ENCODE peak calls at places on chromosomes 13 and 19, in four cellular contexts. H is HCT116, A is H1, R is fibroblast of lung. Q is an unnamed sample.
A peak's percentile ranks its signal among the peaks of the same experiment; 100 is the strongest.

GRCh38 chr19:20167020-20167644 is at the start of gene ZNF486:
- DNase-seq in A (peak; percentile 95), R (peak; percentile 97), H (no peak), Q (peak; percentile 80)

GRCh38 chr13:93861818-93862217 is 617.7 kb downstream of the DCT start:
- DNase-seq in H (no peak), R (peak; percentile 71), A (no peak), Q (no peak)

GRCh38 chr13:99978781-99979452 is 2.7 kb upstream of the ZIC2 start:
- DNase-seq in A (peak; percentile 84), R (no peak), H (no peak), Q (no peak)

GRCh38 chr19:33350538-33351309 is 22.8 kb upstream of the CEBPG start:
- DNase-seq in H (no peak), R (peak; percentile 8), A (no peak), Q (no peak)

GRCh38 chr13:50236898-50237318 is 221.7 kb downstream of the KCNRG start:
- DNase-seq in R (no peak), A (no peak), H (no peak), Q (no peak)

GRCh38 chr19:40607311-40607871 is 6.2 kb downstream of the LTBP4 start:
- DNase-seq in A (no peak), H (no peak), R (no peak), Q (no peak)

GRCh38 chr19:55670280-55671053 is 4.6 kb upstream of the EPN1 start:
- DNase-seq in A (no peak), H (no peak), R (no peak), Q (no peak)

GRCh38 chr19:29687244-29687896 is 22.1 kb downstream of the PLEKHF1 start:
- DNase-seq in H (no peak), R (peak; percentile 99), A (no peak), Q (no peak)

GRCh38 chr13:102812616-102813287 is 13.8 kb downstream of the BIVM start:
- DNase-seq in H (no peak), A (no peak), R (no peak), Q (no peak)

GRCh38 chr19:48636859-48637448 is at the start of gene DBP:
- DNase-seq in H (no peak), R (no peak), A (peak; percentile 74), Q (no peak)

GRCh38 chr13:102191951-102192461 is 209.8 kb downstream of the FGF14 start:
- DNase-seq in H (no peak), R (peak; percentile 92), A (no peak), Q (no peak)

GRCh38 chr19:6074709-6075403 is 35.4 kb downstream of the RFX2 start:
- DNase-seq in A (no peak), H (no peak), R (no peak), Q (no peak)

GRCh38 chr13:30968734-30969335 is 36.4 kb downstream of the TEX26 start:
- DNase-seq in H (no peak), A (no peak), R (peak; percentile 75), Q (no peak)

GRCh38 chr13:90723381-90723780 is 624.1 kb upstream of the MIR17HG start:
- DNase-seq in A (no peak), H (no peak), R (no peak), Q (no peak)

GRCh38 chr13:49315036-49315565 is 67.4 kb downstream of the CDADC1 start:
- DNase-seq in H (no peak), R (no peak), A (no peak), Q (no peak)

GRCh38 chr13:60372141-60372540 is 24.9 kb upstream of the TDRD3 start:
- DNase-seq in H (no peak), R (no peak), A (no peak), Q (no peak)

GRCh38 chr13:29937836-29938235 is 87.4 kb upstream of the UBL3 start:
- DNase-seq in A (no peak), R (no peak), H (no peak), Q (no peak)

GRCh38 chr19:45499196-45500180 is 1.2 kb downstream of the PPM1N start:
- DNase-seq in H (no peak), A (peak; percentile 98), R (no peak), Q (no peak)

GRCh38 chr13:30752201-30752797 is 17.0 kb downstream of the ALOX5AP start:
- DNase-seq in H (no peak), R (peak; percentile 28), A (no peak), Q (no peak)

GRCh38 chr13:54945978-54946377 is 1917.4 kb downstream of the OLFM4 start:
- DNase-seq in R (no peak), A (no peak), H (no peak), Q (no peak)

GRCh38 chr19:16608290-16608704 is 19.7 kb downstream of the MED26 start:
- DNase-seq in H (no peak), A (no peak), R (peak; percentile 91), Q (no peak)

GRCh38 chr13:103328899-103329298 is 262.7 kb upstream of the SLC10A2 start:
- DNase-seq in R (no peak), H (no peak), A (no peak), Q (no peak)

GRCh38 chr19:6586056-6586455 is 4.9 kb downstream of the CD70 start:
- DNase-seq in A (no peak), H (no peak), R (no peak), Q (no peak)

GRCh38 chr19:676343-677105 is at the start of gene FSTL3:
- DNase-seq in A (no peak), R (peak; percentile 34), H (no peak), Q (no peak)

GRCh38 chr19:45178262-45179062 is at the start of gene BLOC1S3:
- DNase-seq in H (peak; percentile 100), A (peak; percentile 99), R (peak; percentile 100), Q (peak; percentile 100)

GRCh38 chr19:3783660-3784584 is 2.3 kb downstream of the MATK start:
- DNase-seq in R (no peak), A (peak; percentile 79), H (no peak), Q (peak; percentile 47)

GRCh38 chr19:35004517-35005255 is 4.6 kb downstream of the GRAMD1A start:
- DNase-seq in R (no peak), H (no peak), A (no peak), Q (no peak)

GRCh38 chr13:38570706-38571105 is 116.2 kb upstream of the FREM2 start:
- DNase-seq in H (no peak), A (no peak), R (no peak), Q (no peak)

GRCh38 chr13:111577429-111577828 is 257.0 kb downstream of the TEX29 start:
- DNase-seq in R (no peak), A (no peak), H (no peak), Q (no peak)

GRCh38 chr13:109642358-109642757 is 144.0 kb downstream of the IRS2 start:
- DNase-seq in H (no peak), A (no peak), R (no peak), Q (no peak)

GRCh38 chr13:23778879-23779278 is 110.3 kb downstream of the MIPEP start:
- DNase-seq in R (peak; percentile 92), A (no peak), H (no peak), Q (peak; percentile 87)

GRCh38 chr13:101453784-101454201 is 1.3 kb downstream of the ITGBL1 start:
- DNase-seq in A (no peak), H (no peak), R (no peak), Q (no peak)

GRCh38 chr19:1261512-1261862 is 7.6 kb upstream of the CIRBP start:
- DNase-seq in A (no peak), H (no peak), R (no peak), Q (no peak)

GRCh38 chr13:86383151-86383550 is 583.9 kb upstream of the SLITRK6 start:
- DNase-seq in H (no peak), A (no peak), R (no peak), Q (no peak)

GRCh38 chr13:24313449-24313848 is 4.1 kb downstream of the C1QTNF9 start:
- DNase-seq in A (no peak), H (no peak), R (peak; percentile 29), Q (no peak)

GRCh38 chr19:1401889-1402217 is 511 bp upstream of the GAMT start:
- DNase-seq in A (no peak), H (no peak), R (no peak), Q (no peak)

GRCh38 chr13:41751277-41751676 is 209.6 kb downstream of the VWA8 start:
- DNase-seq in H (no peak), A (no peak), R (peak; percentile 59), Q (no peak)

GRCh38 chr13:50611117-50611781 is 232.2 kb downstream of the DLEU7 start:
- DNase-seq in H (no peak), A (no peak), R (no peak), Q (no peak)

GRCh38 chr13:51802601-51803000 is 1.4 kb downstream of the DHRS12 start:
- DNase-seq in H (no peak), A (no peak), R (no peak), Q (no peak)
- H3K4me3 ChIP-seq in H (no peak overlapping the region), A (peak overlapping the region; percentile 77), R (peak overlapping the region; percentile 68), Q (peak overlapping the region; percentile 75)

DNA sequence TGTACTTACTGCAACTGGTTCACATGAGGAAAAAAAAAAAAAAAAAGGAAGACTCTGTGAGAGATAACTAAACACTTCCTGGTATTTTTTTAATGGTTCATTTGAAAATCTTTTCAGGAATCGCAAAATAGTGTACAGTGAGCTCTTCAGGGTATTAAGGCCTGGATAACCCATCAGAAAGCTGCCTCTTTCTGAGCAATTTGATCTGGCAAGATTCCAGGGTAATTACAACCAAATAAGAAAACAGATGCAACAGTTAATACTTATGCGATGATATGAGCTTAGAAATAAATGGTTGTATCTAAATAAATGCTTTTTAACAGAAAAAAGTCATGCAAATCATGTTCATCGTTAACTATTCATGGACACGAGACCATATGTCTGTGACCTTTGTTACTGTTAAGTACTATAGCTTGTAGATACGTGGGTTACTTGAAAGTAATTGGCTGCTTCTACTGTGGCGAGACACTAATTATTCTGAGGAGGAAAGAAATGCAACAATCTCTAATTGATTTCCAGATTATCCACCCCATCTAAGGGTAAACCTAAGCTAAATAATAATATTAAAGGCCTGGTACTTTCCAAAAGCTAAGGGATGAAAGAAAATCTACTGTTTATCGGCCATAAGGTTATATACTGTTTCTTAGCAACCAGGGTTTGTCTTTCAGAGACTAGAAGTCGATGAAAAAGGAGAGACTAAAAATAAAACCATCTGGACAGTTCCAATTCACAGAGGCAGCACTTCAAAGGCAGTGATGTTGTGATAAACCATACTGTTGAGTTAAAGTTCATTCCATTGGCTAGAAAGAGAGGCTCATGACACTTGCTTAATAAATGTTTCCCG is 1.7 kb downstream of the EPSTI1 start:
- DNase-seq in A (no peak), R (peak; percentile 57), H (no peak), Q (no peak)
- H2AFZ ChIP-seq in A (no peak overlapping the region), R (no peak overlapping the region), H (no peak overlapping the region), Q (no peak overlapping the region)

GRCh38 chr19:39506944-39507714 is 7.8 kb upstream of the SELENOV start:
- DNase-seq in R (peak; percentile 44), A (peak; percentile 81), H (no peak), Q (peak; percentile 60)
- H3K9ac ChIP-seq in R (no peak overlapping the region), A (no peak overlapping the region), H (no peak overlapping the region), Q (no peak overlapping the region)

GRCh38 chr19:15294591-15294990 is 37.7 kb downstream of the BRD4 start:
- DNase-seq in A (no peak), H (no peak), R (no peak), Q (no peak)

GRCh38 chr19:15291666-15292065 is 40.7 kb downstream of the BRD4 start:
- DNase-seq in R (no peak), A (no peak), H (no peak), Q (no peak)

GRCh38 chr19:15293751-15294505 is 38.4 kb downstream of the BRD4 start:
- DNase-seq in H (no peak), R (peak; percentile 76), A (no peak), Q (no peak)

GRCh38 chr19:15292140-15292539 is 40.2 kb downstream of the BRD4 start:
- DNase-seq in R (no peak), A (no peak), H (no peak), Q (no peak)

GRCh38 chr19:15292847-15293582 is 39.3 kb downstream of the BRD4 start:
- DNase-seq in H (no peak), R (peak; percentile 40), A (no peak), Q (no peak)
- H3K4me3 ChIP-seq in H (no peak overlapping the region), R (no peak overlapping the region), A (no peak overlapping the region), Q (no peak overlapping the region)